ENCODE peak calls at places on chromosomes 6 and 20, in ten cellular contexts. I is WTC11, Z is colonic mucosa, V is cardiac muscle cell, F is endothelial cell, L is heart left ventricle, J is IMR-90, Q is fibroblast of mammary gland, H is H9, S is epithelial cell of esophagus. E is an unnamed sample.

GRCh38 chr6:24666097-24666615 is 543 bp downstream of the TDP2 start:
- DNase-seq in I (peak; percentile 44), Z (no peak), V (peak; percentile 57), F (peak; percentile 48), L (no peak), J (peak; percentile 35), Q (peak; percentile 21), H (no peak), S (peak; percentile 54), E (no peak)

GRCh38 chr6:106694343-106694742 is 65.0 kb downstream of the QRSL1 start:
- DNase-seq in I (no peak), Z (no peak), V (no peak), F (no peak), L (no peak), J (no peak), Q (no peak), H (peak; percentile 43), S (no peak), E (no peak)

GRCh38 chr6:52284131-52284459 is 447 bp downstream of the MCM3 start:
- DNase-seq in I (peak; percentile 76), Z (peak; percentile 66), V (peak; percentile 81), F (peak; percentile 66), L (no peak), J (peak; percentile 10), Q (peak; percentile 21), H (peak; percentile 81), S (no peak), E (no peak)

GRCh38 chr20:64101731-64102621 is 5.4 kb downstream of the NPBWR2 start:
- DNase-seq in I (peak; percentile 79), Z (no peak), V (peak; percentile 82), F (peak; percentile 79), L (peak; percentile 74), J (no peak), Q (no peak), H (peak; percentile 74), S (peak; percentile 27), E (no peak)

GRCh38 chr20:58091810-58092209 is 136.6 kb downstream of the ANKRD60 start:
- DNase-seq in I (no peak), Z (no peak), V (no peak), F (no peak), L (no peak), J (no peak), Q (no peak), H (no peak), S (no peak), E (no peak)

GRCh38 chr6:150346346-150346745 is 22.5 kb upstream of the IYD start:
- DNase-seq in I (no peak), Z (no peak), V (no peak), F (no peak), L (no peak), J (no peak), Q (peak; percentile 23), H (no peak), S (peak; percentile 85), E (no peak)

GRCh38 chr6:146258206-146258605 is 229.3 kb downstream of the GRM1 start:
- DNase-seq in I (no peak), Z (no peak), V (no peak), F (no peak), L (no peak), J (no peak), Q (no peak), H (no peak), S (no peak), E (no peak)

GRCh38 chr6:122649701-122650100 is 39.5 kb downstream of the PKIB start:
- DNase-seq in I (no peak), Z (no peak), V (no peak), F (no peak), L (no peak), J (no peak), Q (peak; percentile 61), H (no peak), S (peak; percentile 62), E (no peak)

GRCh38 chr6:133992992-133993682 is 40.1 kb downstream of the TBPL1 start:
- DNase-seq in I (no peak), Z (no peak), V (no peak), F (no peak), L (no peak), J (peak; percentile 37), Q (no peak), H (no peak), S (no peak), E (no peak)

GRCh38 chr6:164378330-164378729 is 931.1 kb downstream of the C6orf118 start:
- DNase-seq in I (no peak), Z (no peak), V (no peak), F (no peak), L (no peak), J (no peak), Q (no peak), H (no peak), S (no peak), E (no peak)

GRCh38 chr20:41078329-41078728 is 49.7 kb downstream of the TOP1 start:
- DNase-seq in I (no peak), Z (no peak), V (peak; percentile 54), F (no peak), L (no peak), J (peak; percentile 53), Q (peak; percentile 51), H (no peak), S (peak; percentile 29), E (no peak)

GRCh38 chr6:45704056-45704790 is 311.4 kb downstream of the CLIC5 start:
- DNase-seq in I (no peak), Z (no peak), V (no peak), F (no peak), L (no peak), J (peak; percentile 44), Q (no peak), H (no peak), S (no peak), E (no peak)

GRCh38 chr6:49423817-49424216 is 39.2 kb downstream of the MMUT start:
- DNase-seq in I (no peak), Z (no peak), V (no peak), F (no peak), L (no peak), J (no peak), Q (peak; percentile 33), H (no peak), S (peak; percentile 40), E (no peak)

GRCh38 chr6:165662671-165663282 is at the start of gene PDE10A:
- DNase-seq in I (peak; percentile 53), Z (no peak), V (peak; percentile 72), F (peak; percentile 61), L (peak; percentile 85), J (peak; percentile 55), Q (no peak), H (peak; percentile 65), S (peak; percentile 12), E (no peak)

GRCh38 chr6:127581576-127581975 is 4.6 kb downstream of the C6orf58 start:
- DNase-seq in I (no peak), Z (no peak), V (no peak), F (no peak), L (no peak), J (no peak), Q (no peak), H (no peak), S (no peak), E (no peak)

GRCh38 chr6:113934101-113934500 is 36.8 kb downstream of the HDAC2 start:
- DNase-seq in I (no peak), Z (no peak), V (no peak), F (no peak), L (no peak), J (no peak), Q (no peak), H (no peak), S (no peak), E (no peak)
- TF ChIP-seq CTCF in I (no peak), Z (no peak), V (no peak), F (no peak), L (no peak), J (no peak), Q (no peak), H (no peak), S (no peak), E (no peak)

DNA sequence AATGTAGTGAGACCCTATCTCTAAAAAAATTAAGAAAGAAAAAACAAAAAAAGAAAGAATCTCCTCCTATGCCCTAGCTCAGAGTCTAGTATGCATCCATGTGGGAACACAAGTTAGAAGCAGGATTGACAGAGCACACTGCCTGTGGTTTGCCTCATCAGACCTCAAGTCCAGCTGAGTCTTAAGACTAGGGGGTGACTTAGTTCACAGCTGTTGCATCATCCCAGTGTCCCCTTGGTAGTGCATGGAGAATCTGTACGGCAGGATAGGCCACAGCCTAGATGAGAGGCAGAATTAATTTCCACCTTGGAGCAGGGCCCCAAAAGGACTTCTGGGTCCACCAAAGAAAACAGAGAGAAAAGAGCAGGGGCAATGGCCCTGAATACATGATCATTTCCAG is 13.7 kb downstream of the PNPLA1 start:
- DNase-seq in I (no peak), Z (no peak), V (no peak), F (no peak), L (no peak), J (no peak), Q (peak; percentile 4), H (no peak), S (no peak), E (no peak)
- TF ChIP-seq CTCF in I (no peak), Z (no peak), V (no peak), F (no peak), L (no peak), J (no peak), Q (no peak), H (no peak), S (no peak), E (no peak)

DNA sequence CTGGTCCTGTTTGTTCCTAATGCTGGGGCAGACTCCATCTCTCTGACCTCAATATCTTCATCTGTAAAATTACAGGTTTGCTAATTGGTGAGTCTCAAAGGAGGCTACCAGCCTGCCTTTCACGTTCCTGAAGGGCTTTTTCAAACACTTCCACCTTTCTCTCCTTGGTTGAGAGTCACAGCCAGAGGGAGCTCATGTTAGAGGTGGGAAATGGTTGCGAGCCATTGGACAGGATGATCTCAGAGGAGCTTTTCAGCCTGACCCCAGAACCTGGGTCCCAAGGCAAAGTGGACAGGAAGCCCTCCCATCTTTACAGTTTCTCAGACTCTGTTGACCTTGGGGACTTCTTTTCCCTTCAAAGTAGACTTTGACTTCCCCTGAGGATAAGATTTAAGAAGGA is 37.6 kb downstream of the NDUFAF5 start:
- DNase-seq in I (peak; percentile 19), Z (no peak), V (no peak), F (no peak), L (no peak), J (no peak), Q (no peak), H (peak; percentile 51), S (no peak), E (no peak)
- TF ChIP-seq CTCF in I (no peak), Z (no peak), V (no peak), F (no peak), L (no peak), J (no peak), Q (no peak), H (peak; percentile 51), S (no peak), E (no peak)

GRCh38 chr6:97591955-97592354 is 308.9 kb upstream of the MMS22L start:
- DNase-seq in I (peak; percentile 57), Z (no peak), V (no peak), F (no peak), L (no peak), J (no peak), Q (no peak), H (peak; percentile 77), S (no peak), E (no peak)

DNA sequence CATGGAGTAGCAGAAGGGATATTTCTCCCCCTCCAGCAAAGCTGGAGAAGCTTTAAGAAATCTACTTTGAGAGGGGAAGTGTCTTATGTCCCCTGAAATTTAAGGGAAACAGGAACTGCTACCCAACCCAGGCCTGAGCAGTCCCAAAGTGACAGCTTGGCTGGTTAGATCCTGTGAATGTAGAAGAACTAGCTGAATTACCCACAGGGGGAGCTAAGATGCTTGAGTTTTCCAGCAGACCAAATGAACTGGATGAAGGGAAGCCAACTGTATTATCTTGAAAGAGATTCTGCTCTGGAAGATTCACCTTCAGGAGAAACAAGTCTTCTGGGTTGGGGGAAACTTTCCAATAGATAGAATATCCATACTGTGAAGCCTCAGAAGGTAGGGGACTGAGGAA is 303.3 kb upstream of the MMS22L start:
- DNase-seq in I (no peak), Z (no peak), V (peak; percentile 50), F (peak; percentile 8), L (no peak), J (peak; percentile 49), Q (peak; percentile 3), H (no peak), S (peak; percentile 50), E (no peak)
- TF ChIP-seq CTCF in I (no peak), Z (no peak), V (no peak), F (peak; percentile 9), L (peak; percentile 11), J (peak; percentile 41), Q (no peak), H (peak; percentile 60), S (peak; percentile 48), E (peak; percentile 45)

E was measured in osteocyte.